ENCODE peak calls at places on chromosomes 3 and 15, in six cellular contexts. B is IMR-90, J is trophoblast cell, K is mesenchymal stem cell, T is neuronal stem cell, E is H1. H is an unnamed sample.

GRCh38 chr3:121651684-121652083 is 9.0 kb downstream of the HCLS1 start:
- DNase-seq in B (no peak), J (no peak), K (peak; percentile 11), T (no peak), E (no peak), H (no peak)

GRCh38 chr15:60179786-60180391 is 175.8 kb downstream of the FOXB1 start:
- DNase-seq in B (peak; percentile 61), J (peak; percentile 20), K (peak; percentile 49), T (peak; percentile 17), E (no peak), H (peak; percentile 49)

GRCh38 chr3:160049038-160049437 is 60.4 kb downstream of the IL12A start:
- DNase-seq in B (no peak), J (no peak), K (no peak), T (no peak), E (no peak), H (no peak)

GRCh38 chr3:132464066-132464465 is 46.8 kb downstream of the DNAJC13 start:
- DNase-seq in B (peak; percentile 78), J (no peak), K (peak; percentile 62), T (no peak), E (no peak), H (no peak)

GRCh38 chr3:140570602-140571001 is 107.3 kb upstream of the TRIM42 start:
- DNase-seq in B (no peak), J (no peak), K (no peak), T (no peak), E (no peak), H (no peak)

GRCh38 chr3:32411442-32411841 is 19.8 kb downstream of the CMTM7 start:
- DNase-seq in B (no peak), J (peak; percentile 94), K (no peak), T (no peak), E (no peak), H (peak; percentile 43)

GRCh38 chr3:25594007-25594502 is 70.7 kb downstream of the TOP2B start:
- DNase-seq in B (peak; percentile 88), J (peak; percentile 12), K (peak; percentile 86), T (peak; percentile 52), E (no peak), H (peak; percentile 86)

GRCh38 chr3:110593749-110594148 is 477.9 kb upstream of the NECTIN3 start:
- DNase-seq in B (no peak), J (no peak), K (no peak), T (no peak), E (no peak), H (no peak)

GRCh38 chr3:4712109-4712508 is 219.0 kb downstream of the ITPR1 start:
- DNase-seq in B (peak; percentile 57), J (peak; percentile 94), K (peak; percentile 80), T (no peak), E (no peak), H (peak; percentile 69)

GRCh38 chr15:72800819-72801481 is 17.4 kb upstream of the ADPGK start:
- DNase-seq in B (peak; percentile 65), J (no peak), K (peak; percentile 71), T (no peak), E (no peak), H (peak; percentile 75)

GRCh38 chr15:92714071-92714456 is 58.5 kb upstream of the FAM174B start:
- DNase-seq in B (peak; percentile 25), J (peak; percentile 7), K (no peak), T (peak; percentile 29), E (no peak), H (peak; percentile 78)

GRCh38 chr15:71050461-71050860 is 64.8 kb upstream of the THSD4 start:
- DNase-seq in B (no peak), J (no peak), K (no peak), T (no peak), E (no peak), H (no peak)

GRCh38 chr15:63870403-63871209 is 36.9 kb upstream of the HERC1 start:
- DNase-seq in B (peak; percentile 85), J (peak; percentile 73), K (peak; percentile 89), T (peak; percentile 57), E (no peak), H (peak; percentile 89)

GRCh38 chr15:23855260-23855659 is 168.2 kb upstream of the NDN start:
- DNase-seq in B (no peak), J (no peak), K (peak; percentile 66), T (no peak), E (no peak), H (no peak)

GRCh38 chr15:67603063-67603462 is 60.6 kb downstream of the MAP2K5 start:
- DNase-seq in B (no peak), J (no peak), K (no peak), T (no peak), E (no peak), H (no peak)

GRCh38 chr3:17195856-17196604 is 311.3 kb downstream of the PLCL2 start:
- DNase-seq in B (peak; percentile 24), J (no peak), K (peak; percentile 68), T (no peak), E (no peak), H (peak; percentile 41)

GRCh38 chr3:118889691-118890090 is 145.0 kb downstream of the IGSF11 start:
- DNase-seq in B (no peak), J (no peak), K (no peak), T (no peak), E (no peak), H (no peak)

GRCh38 chr3:127735767-127736693 is 63.3 kb downstream of the ABTB1 start:
- DNase-seq in B (peak; percentile 86), J (no peak), K (peak; percentile 91), T (no peak), E (no peak), H (no peak)

GRCh38 chr3:170784406-170784805 is 85.6 kb downstream of the RPL22L1 start:
- DNase-seq in B (no peak), J (no peak), K (no peak), T (no peak), E (no peak), H (no peak)

GRCh38 chr15:64008177-64008576 is 38.1 kb downstream of the DAPK2 start:
- DNase-seq in B (no peak), J (no peak), K (no peak), T (no peak), E (no peak), H (no peak)

GRCh38 chr3:49498239-49498638 is 28.2 kb downstream of the DAG1 start:
- DNase-seq in B (no peak), J (no peak), K (no peak), T (no peak), E (no peak), H (no peak)

GRCh38 chr15:42145546-42146455 is 10.6 kb downstream of the PLA2G4F start:
- DNase-seq in B (no peak), J (no peak), K (no peak), T (no peak), E (no peak), H (no peak)

GRCh38 chr3:73072634-73073033 is 11.2 kb downstream of the EBLN2 start:
- DNase-seq in B (no peak), J (no peak), K (no peak), T (no peak), E (no peak), H (no peak)

GRCh38 chr3:20396335-20396734 is 210.3 kb upstream of the SGO1 start:
- DNase-seq in B (no peak), J (no peak), K (no peak), T (no peak), E (no peak), H (no peak)

GRCh38 chr3:111747490-111747889 is 111.6 kb upstream of the PHLDB2 start:
- DNase-seq in B (peak; percentile 73), J (no peak), K (peak; percentile 28), T (no peak), E (no peak), H (no peak)

GRCh38 chr3:88033088-88033487 is 25.7 kb downstream of the CGGBP1 start:
- DNase-seq in B (no peak), J (no peak), K (no peak), T (no peak), E (no peak), H (no peak)

GRCh38 chr3:88033806-88034205 is 25.0 kb downstream of the CGGBP1 start:
- DNase-seq in B (no peak), J (no peak), K (no peak), T (no peak), E (no peak), H (no peak)

GRCh38 chr3:88032245-88032644 is 26.6 kb downstream of the CGGBP1 start:
- DNase-seq in B (peak; percentile 3), J (no peak), K (no peak), T (no peak), E (no peak), H (no peak)

GRCh38 chr3:88031543-88032148 is 27.2 kb downstream of the CGGBP1 start:
- DNase-seq in B (peak; percentile 27), J (no peak), K (peak; percentile 65), T (no peak), E (no peak), H (no peak)

DNA sequence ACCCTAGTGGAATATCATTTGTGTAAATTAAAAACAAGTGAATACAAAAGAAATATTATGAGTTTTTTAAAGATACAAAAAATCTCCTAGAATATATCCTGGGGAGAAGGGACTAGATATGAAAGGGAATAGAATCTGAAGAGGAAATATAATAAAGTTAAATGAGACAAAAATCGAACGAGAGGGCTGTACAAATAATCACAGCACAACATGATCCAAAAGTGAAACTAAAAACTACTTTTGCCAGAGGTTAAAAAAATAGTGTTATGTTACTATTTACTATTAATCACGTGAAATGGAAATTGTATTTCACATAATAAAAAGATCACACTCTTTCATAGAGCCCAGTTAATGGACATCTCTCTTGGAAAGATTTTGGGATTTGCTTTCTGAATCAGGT is 28.6 kb downstream of the CGGBP1 start:
- DNase-seq in B (no peak), J (no peak), K (no peak), T (no peak), E (no peak), H (no peak)
- H3K4me3 ChIP-seq in B (no peak overlapping the region), J (no peak overlapping the region), K (peak overlapping the region; percentile 58), T (no peak overlapping the region), E (no peak overlapping the region), H (no peak overlapping the region)

GRCh38 chr15:43406192-43406591 is 35.3 kb downstream of the TUBGCP4 start:
- DNase-seq in B (no peak), J (no peak), K (no peak), T (no peak), E (no peak), H (no peak)
- H4K8ac ChIP-seq in B (no peak overlapping the region), J (no peak overlapping the region), K (no peak overlapping the region), T (no peak overlapping the region), E (no peak overlapping the region), H (no peak overlapping the region)

DNA sequence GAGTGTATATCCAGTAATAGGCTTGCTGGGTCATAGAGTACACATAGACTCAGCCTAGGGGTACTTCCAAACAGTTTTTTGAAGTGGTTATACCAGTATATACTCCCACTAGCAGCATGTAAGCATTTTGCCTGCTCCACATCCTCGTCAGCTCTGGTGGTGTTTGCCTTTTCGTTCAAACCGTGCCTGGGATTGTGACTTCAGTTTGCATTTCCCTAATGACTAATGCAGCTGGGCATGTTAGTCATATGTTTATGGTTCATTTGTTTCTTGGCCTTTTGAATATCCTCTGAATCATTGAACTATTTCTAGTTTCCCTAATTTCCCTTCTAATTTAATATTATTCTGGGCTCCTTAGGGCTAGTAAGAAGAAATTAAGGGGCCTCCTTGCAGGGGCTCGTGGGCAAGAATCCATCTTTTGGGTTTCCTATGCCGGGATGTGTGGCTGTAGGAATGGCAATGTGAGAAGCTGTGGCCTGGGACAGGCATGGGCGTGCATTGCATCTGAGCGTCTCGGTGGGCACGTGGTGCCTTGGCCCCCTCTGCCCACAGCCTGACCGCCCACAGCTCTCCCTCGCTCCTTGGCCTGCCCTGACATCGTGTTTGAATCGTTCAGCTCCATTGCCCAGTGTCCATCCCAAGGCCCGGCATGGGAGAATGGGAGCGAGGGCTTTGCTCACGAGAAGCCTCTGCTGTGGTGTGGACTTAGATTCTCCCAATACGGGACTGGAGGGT is 26.4 kb downstream of the FAH start:
- DNase-seq in B (peak; percentile 98), J (no peak), K (peak; percentile 90), T (no peak), E (no peak), H (no peak)
- H3K4me3 ChIP-seq in B (no peak overlapping the region), J (no peak overlapping the region), K (peak overlapping the region; percentile 39), T (no peak overlapping the region), E (no peak overlapping the region), H (no peak overlapping the region)

GRCh38 chr15:52261498-52262242 is 33.9 kb downstream of the MYO5C start:
- DNase-seq in B (peak; percentile 77), J (peak; percentile 79), K (peak; percentile 81), T (peak; percentile 82), E (peak; percentile 70), H (peak; percentile 99)
- H4K8ac ChIP-seq in B (peak overlapping the region; percentile 48), J (peak overlapping the region; percentile 14), K (peak overlapping the region; percentile 38), T (peak overlapping the region; percentile 58), E (no peak overlapping the region), H (no peak overlapping the region)